ENCODE peak calls at places on chromosomes 12 and 14, in four cellular contexts. N is effector memory CD4-positive, alpha-beta T cell; R is activated naive CD4-positive, alpha-beta T cell; W is stromal cell of bone marrow. C is an unnamed sample.

GRCh38 chr14:49970474-49971147 is 77.7 kb downstream of the ARF6 start:
- DNase-seq in N (no peak), R (no peak), W (peak; percentile 74), C (no peak)

GRCh38 chr12:121653999-121654398 is 15.5 kb downstream of the MORN3 start:
- DNase-seq in N (no peak), R (no peak), W (no peak), C (no peak)

GRCh38 chr12:113065126-113066007 is 8.8 kb downstream of the DTX1 start:
- DNase-seq in N (no peak), R (no peak), W (no peak), C (no peak)

GRCh38 chr14:99654235-99655000 is 9.5 kb downstream of the HHIPL1 start:
- DNase-seq in N (no peak), R (no peak), W (peak; percentile 78), C (no peak)

GRCh38 chr14:82533351-82533750 is 999.7 kb upstream of the SEL1L start:
- DNase-seq in N (no peak), R (no peak), W (no peak), C (no peak)

GRCh38 chr14:93331375-93332031 is 1.3 kb downstream of the BTBD7 start:
- DNase-seq in N (no peak), R (no peak), W (no peak), C (no peak)

GRCh38 chr12:8035440-8036010 is 3.0 kb downstream of the FOXJ2 start:
- DNase-seq in N (no peak), R (no peak), W (no peak), C (no peak)

GRCh38 chr12:63056649-63057048 is 94.4 kb downstream of the AVPR1A start:
- DNase-seq in N (no peak), R (no peak), W (no peak), C (no peak)

GRCh38 chr12:52277486-52278245 is 3.2 kb downstream of the KRT86 start:
- DNase-seq in N (no peak), R (no peak), W (no peak), C (no peak)

GRCh38 chr14:92619671-92620437 is 106.3 kb downstream of the RIN3 start:
- DNase-seq in N (no peak), R (no peak), W (no peak), C (no peak)

GRCh38 chr12:130163461-130164215 is 1.4 kb downstream of the FZD10 start:
- DNase-seq in N (no peak), R (no peak), W (no peak), C (no peak)

GRCh38 chr12:111040690-111041089 is 120.3 kb upstream of the MYL2 start:
- DNase-seq in N (no peak), R (no peak), W (no peak), C (no peak)

GRCh38 chr14:52876311-52876710 is 74.5 kb downstream of the FERMT2 start:
- DNase-seq in N (no peak), R (no peak), W (peak; percentile 38), C (no peak)